ENCODE peak calls at places on chromosomes 13 and 19, in eight cellular contexts. One of them, this sample, is unnamed.
A peak's percentile ranks its signal among the peaks of the same experiment; 100 is the strongest.

GRCh38 chr13:106555631-106556328 is 12.2 kb downstream of the ARGLU1 start:
- DNase-seq in stimulated activated CD4-positive, alpha-beta T cell treated with anti-CD3 and anti-CD28 coated beads, Interleukin-12 subunit alpha, Interleukin-12 subunit beta, amount 100 ng/mL, for 4 hours: no peak
- DNase-seq in GM12891: no peak
- DNase-seq in HEK293T: no peak
- DNase-seq in glutamatergic neuron: no peak
- DNase-seq in left colon: no peak
- DNase-seq in endothelial cell: no peak
- DNase-seq in neuronal stem cell: no peak
- DNase-seq in this sample: no peak

GRCh38 chr13:44117351-44117750 is 237.6 kb downstream of the LACC1 start:
- DNase-seq in stimulated activated CD4-positive, alpha-beta T cell treated with anti-CD3 and anti-CD28 coated beads, Interleukin-12 subunit alpha, Interleukin-12 subunit beta, amount 100 ng/mL, for 4 hours: no peak
- DNase-seq in endothelial cell: no peak
- DNase-seq in GM12891: no peak
- DNase-seq in HEK293T: no peak
- DNase-seq in glutamatergic neuron: no peak
- DNase-seq in neuronal stem cell: no peak
- DNase-seq in left colon: no peak
- DNase-seq in this sample: no peak

GRCh38 chr13:105341758-105342157 is 1193.7 kb downstream of the EFNB2 start:
- DNase-seq in GM12891: no peak
- DNase-seq in left colon: no peak
- DNase-seq in neuronal stem cell: no peak
- DNase-seq in glutamatergic neuron: no peak
- DNase-seq in stimulated activated CD4-positive, alpha-beta T cell treated with anti-CD3 and anti-CD28 coated beads, Interleukin-12 subunit alpha, Interleukin-12 subunit beta, amount 100 ng/mL, for 4 hours: no peak
- DNase-seq in endothelial cell: no peak
- DNase-seq in HEK293T: no peak
- DNase-seq in this sample: no peak

GRCh38 chr13:24868874-24869273 is 104.9 kb downstream of the RNF17 start:
- DNase-seq in HEK293T: no peak
- DNase-seq in glutamatergic neuron: no peak
- DNase-seq in stimulated activated CD4-positive, alpha-beta T cell treated with anti-CD3 and anti-CD28 coated beads, Interleukin-12 subunit alpha, Interleukin-12 subunit beta, amount 100 ng/mL, for 4 hours: no peak
- DNase-seq in left colon: no peak
- DNase-seq in endothelial cell: no peak
- DNase-seq in neuronal stem cell: no peak
- DNase-seq in GM12891: no peak
- DNase-seq in this sample: no peak

GRCh38 chr19:1227655-1228054 is 10.2 kb downstream of the CBARP start:
- DNase-seq in GM12891: no peak
- DNase-seq in stimulated activated CD4-positive, alpha-beta T cell treated with anti-CD3 and anti-CD28 coated beads, Interleukin-12 subunit alpha, Interleukin-12 subunit beta, amount 100 ng/mL, for 4 hours: no peak
- DNase-seq in endothelial cell: no peak
- DNase-seq in neuronal stem cell: no peak
- DNase-seq in HEK293T: no peak
- DNase-seq in left colon: no peak
- DNase-seq in glutamatergic neuron: no peak
- DNase-seq in this sample: no peak

GRCh38 chr13:114087430-114087829 is 45.0 kb downstream of the RASA3 start:
- DNase-seq in neuronal stem cell: no peak
- DNase-seq in left colon: peak; percentile 11
- DNase-seq in endothelial cell: no peak
- DNase-seq in GM12891: no peak
- DNase-seq in glutamatergic neuron: no peak
- DNase-seq in stimulated activated CD4-positive, alpha-beta T cell treated with anti-CD3 and anti-CD28 coated beads, Interleukin-12 subunit alpha, Interleukin-12 subunit beta, amount 100 ng/mL, for 4 hours: no peak
- DNase-seq in HEK293T: no peak
- DNase-seq in this sample: no peak

GRCh38 chr13:101530293-101530692 is 77.8 kb downstream of the ITGBL1 start:
- DNase-seq in HEK293T: no peak
- DNase-seq in glutamatergic neuron: no peak
- DNase-seq in left colon: no peak
- DNase-seq in stimulated activated CD4-positive, alpha-beta T cell treated with anti-CD3 and anti-CD28 coated beads, Interleukin-12 subunit alpha, Interleukin-12 subunit beta, amount 100 ng/mL, for 4 hours: no peak
- DNase-seq in GM12891: no peak
- DNase-seq in neuronal stem cell: no peak
- DNase-seq in endothelial cell: no peak
- DNase-seq in this sample: no peak

GRCh38 chr19:54448037-54448773 is 794 bp upstream of the LENG8 start:
- DNase-seq in HEK293T: peak; percentile 43
- DNase-seq in neuronal stem cell: no peak
- DNase-seq in glutamatergic neuron: peak; percentile 79
- DNase-seq in endothelial cell: peak; percentile 70
- DNase-seq in left colon: peak; percentile 62
- DNase-seq in stimulated activated CD4-positive, alpha-beta T cell treated with anti-CD3 and anti-CD28 coated beads, Interleukin-12 subunit alpha, Interleukin-12 subunit beta, amount 100 ng/mL, for 4 hours: peak; percentile 40
- DNase-seq in GM12891: no peak
- DNase-seq in this sample: no peak

GRCh38 chr19:31423896-31424295 is 74.7 kb upstream of the TSHZ3 start:
- DNase-seq in neuronal stem cell: no peak
- DNase-seq in stimulated activated CD4-positive, alpha-beta T cell treated with anti-CD3 and anti-CD28 coated beads, Interleukin-12 subunit alpha, Interleukin-12 subunit beta, amount 100 ng/mL, for 4 hours: no peak
- DNase-seq in GM12891: no peak
- DNase-seq in left colon: no peak
- DNase-seq in glutamatergic neuron: no peak
- DNase-seq in HEK293T: no peak
- DNase-seq in endothelial cell: no peak
- DNase-seq in this sample: no peak

GRCh38 chr13:76455960-76456359 is 430.2 kb downstream of the KCTD12 start:
- DNase-seq in GM12891: no peak
- DNase-seq in glutamatergic neuron: no peak
- DNase-seq in HEK293T: no peak
- DNase-seq in left colon: no peak
- DNase-seq in stimulated activated CD4-positive, alpha-beta T cell treated with anti-CD3 and anti-CD28 coated beads, Interleukin-12 subunit alpha, Interleukin-12 subunit beta, amount 100 ng/mL, for 4 hours: no peak
- DNase-seq in neuronal stem cell: no peak
- DNase-seq in endothelial cell: no peak
- DNase-seq in this sample: no peak

GRCh38 chr13:51576754-51577153 is 7.5 kb upstream of the WDFY2 start:
- DNase-seq in GM12891: no peak
- DNase-seq in left colon: no peak
- DNase-seq in stimulated activated CD4-positive, alpha-beta T cell treated with anti-CD3 and anti-CD28 coated beads, Interleukin-12 subunit alpha, Interleukin-12 subunit beta, amount 100 ng/mL, for 4 hours: no peak
- DNase-seq in endothelial cell: no peak
- DNase-seq in glutamatergic neuron: no peak
- DNase-seq in HEK293T: no peak
- DNase-seq in neuronal stem cell: no peak
- DNase-seq in this sample: no peak

GRCh38 chr19:46861691-46862503 is 1.1 kb downstream of the ARHGAP35 start:
- DNase-seq in endothelial cell: no peak
- DNase-seq in GM12891: no peak
- DNase-seq in left colon: peak; percentile 36
- DNase-seq in neuronal stem cell: no peak
- DNase-seq in glutamatergic neuron: no peak
- DNase-seq in stimulated activated CD4-positive, alpha-beta T cell treated with anti-CD3 and anti-CD28 coated beads, Interleukin-12 subunit alpha, Interleukin-12 subunit beta, amount 100 ng/mL, for 4 hours: no peak
- DNase-seq in HEK293T: no peak
- DNase-seq in this sample: no peak

GRCh38 chr13:49836516-49836915 is 44.0 kb upstream of the KPNA3 start:
- DNase-seq in stimulated activated CD4-positive, alpha-beta T cell treated with anti-CD3 and anti-CD28 coated beads, Interleukin-12 subunit alpha, Interleukin-12 subunit beta, amount 100 ng/mL, for 4 hours: no peak
- DNase-seq in left colon: no peak
- DNase-seq in GM12891: no peak
- DNase-seq in endothelial cell: no peak
- DNase-seq in HEK293T: no peak
- DNase-seq in glutamatergic neuron: no peak
- DNase-seq in neuronal stem cell: peak; percentile 17
- DNase-seq in this sample: no peak

GRCh38 chr19:13356185-13356584 is 150.1 kb downstream of the CACNA1A start:
- DNase-seq in glutamatergic neuron: no peak
- DNase-seq in endothelial cell: no peak
- DNase-seq in HEK293T: no peak
- DNase-seq in stimulated activated CD4-positive, alpha-beta T cell treated with anti-CD3 and anti-CD28 coated beads, Interleukin-12 subunit alpha, Interleukin-12 subunit beta, amount 100 ng/mL, for 4 hours: no peak
- DNase-seq in left colon: no peak
- DNase-seq in neuronal stem cell: no peak
- DNase-seq in GM12891: no peak
- DNase-seq in this sample: no peak

GRCh38 chr13:98585946-98586345 is 9.0 kb upstream of the STK24 start:
- DNase-seq in stimulated activated CD4-positive, alpha-beta T cell treated with anti-CD3 and anti-CD28 coated beads, Interleukin-12 subunit alpha, Interleukin-12 subunit beta, amount 100 ng/mL, for 4 hours: no peak
- DNase-seq in neuronal stem cell: no peak
- DNase-seq in left colon: no peak
- DNase-seq in GM12891: no peak
- DNase-seq in glutamatergic neuron: no peak
- DNase-seq in endothelial cell: no peak
- DNase-seq in HEK293T: no peak
- DNase-seq in this sample: no peak

GRCh38 chr13:76692326-76692725 is 193.9 kb downstream of the KCTD12 start:
- DNase-seq in GM12891: no peak
- DNase-seq in HEK293T: no peak
- DNase-seq in glutamatergic neuron: no peak
- DNase-seq in stimulated activated CD4-positive, alpha-beta T cell treated with anti-CD3 and anti-CD28 coated beads, Interleukin-12 subunit alpha, Interleukin-12 subunit beta, amount 100 ng/mL, for 4 hours: no peak
- DNase-seq in neuronal stem cell: no peak
- DNase-seq in left colon: no peak
- DNase-seq in endothelial cell: no peak
- DNase-seq in this sample: no peak

GRCh38 chr13:108915634-108916497 is 286.5 kb downstream of the MYO16 start:
- DNase-seq in endothelial cell: no peak
- DNase-seq in stimulated activated CD4-positive, alpha-beta T cell treated with anti-CD3 and anti-CD28 coated beads, Interleukin-12 subunit alpha, Interleukin-12 subunit beta, amount 100 ng/mL, for 4 hours: peak; percentile 72
- DNase-seq in left colon: peak; percentile 84
- DNase-seq in glutamatergic neuron: no peak
- DNase-seq in HEK293T: peak; percentile 7
- DNase-seq in GM12891: peak; percentile 30
- DNase-seq in neuronal stem cell: no peak
- DNase-seq in this sample: peak; percentile 75

GRCh38 chr13:32453981-32454380 is 26.1 kb upstream of the N4BP2L1 start:
- DNase-seq in endothelial cell: no peak
- DNase-seq in HEK293T: no peak
- DNase-seq in GM12891: no peak
- DNase-seq in neuronal stem cell: no peak
- DNase-seq in glutamatergic neuron: no peak
- DNase-seq in left colon: no peak
- DNase-seq in stimulated activated CD4-positive, alpha-beta T cell treated with anti-CD3 and anti-CD28 coated beads, Interleukin-12 subunit alpha, Interleukin-12 subunit beta, amount 100 ng/mL, for 4 hours: no peak
- DNase-seq in this sample: no peak

GRCh38 chr19:53896682-53897081 is 12.4 kb upstream of the CACNG7 start:
- DNase-seq in stimulated activated CD4-positive, alpha-beta T cell treated with anti-CD3 and anti-CD28 coated beads, Interleukin-12 subunit alpha, Interleukin-12 subunit beta, amount 100 ng/mL, for 4 hours: no peak
- DNase-seq in neuronal stem cell: no peak
- DNase-seq in left colon: no peak
- DNase-seq in GM12891: no peak
- DNase-seq in HEK293T: no peak
- DNase-seq in endothelial cell: no peak
- DNase-seq in glutamatergic neuron: no peak
- DNase-seq in this sample: no peak

GRCh38 chr13:107713314-107713713 is 502.0 kb downstream of the LIG4 start:
- DNase-seq in HEK293T: no peak
- DNase-seq in GM12891: no peak
- DNase-seq in stimulated activated CD4-positive, alpha-beta T cell treated with anti-CD3 and anti-CD28 coated beads, Interleukin-12 subunit alpha, Interleukin-12 subunit beta, amount 100 ng/mL, for 4 hours: no peak
- DNase-seq in left colon: no peak
- DNase-seq in glutamatergic neuron: no peak
- DNase-seq in neuronal stem cell: no peak
- DNase-seq in endothelial cell: no peak
- DNase-seq in this sample: no peak

GRCh38 chr13:50843256-50844043 is at the start of gene DLEU7:
- DNase-seq in neuronal stem cell: peak; percentile 82
- DNase-seq in left colon: no peak
- DNase-seq in endothelial cell: peak; percentile 17
- DNase-seq in HEK293T: no peak
- DNase-seq in GM12891: no peak
- DNase-seq in glutamatergic neuron: peak; percentile 69
- DNase-seq in stimulated activated CD4-positive, alpha-beta T cell treated with anti-CD3 and anti-CD28 coated beads, Interleukin-12 subunit alpha, Interleukin-12 subunit beta, amount 100 ng/mL, for 4 hours: no peak
- DNase-seq in this sample: no peak

GRCh38 chr13:75050419-75051066 is 431.4 kb downstream of the TBC1D4 start:
- DNase-seq in endothelial cell: no peak
- DNase-seq in HEK293T: no peak
- DNase-seq in glutamatergic neuron: no peak
- DNase-seq in GM12891: no peak
- DNase-seq in stimulated activated CD4-positive, alpha-beta T cell treated with anti-CD3 and anti-CD28 coated beads, Interleukin-12 subunit alpha, Interleukin-12 subunit beta, amount 100 ng/mL, for 4 hours: no peak
- DNase-seq in left colon: no peak
- DNase-seq in neuronal stem cell: no peak
- DNase-seq in this sample: no peak

GRCh38 chr13:74246398-74246975 is 112.3 kb upstream of the KLF12 start:
- DNase-seq in endothelial cell: no peak
- DNase-seq in neuronal stem cell: no peak
- DNase-seq in HEK293T: no peak
- DNase-seq in glutamatergic neuron: no peak
- DNase-seq in left colon: no peak
- DNase-seq in stimulated activated CD4-positive, alpha-beta T cell treated with anti-CD3 and anti-CD28 coated beads, Interleukin-12 subunit alpha, Interleukin-12 subunit beta, amount 100 ng/mL, for 4 hours: no peak
- DNase-seq in GM12891: no peak
- DNase-seq in this sample: peak; percentile 41

GRCh38 chr13:59024434-59024833 is 1139.3 kb downstream of the DIAPH3 start:
- DNase-seq in endothelial cell: no peak
- DNase-seq in neuronal stem cell: no peak
- DNase-seq in HEK293T: no peak
- DNase-seq in left colon: no peak
- DNase-seq in GM12891: no peak
- DNase-seq in stimulated activated CD4-positive, alpha-beta T cell treated with anti-CD3 and anti-CD28 coated beads, Interleukin-12 subunit alpha, Interleukin-12 subunit beta, amount 100 ng/mL, for 4 hours: no peak
- DNase-seq in glutamatergic neuron: no peak
- DNase-seq in this sample: no peak

GRCh38 chr13:58906329-58907007 is 1257.3 kb downstream of the DIAPH3 start:
- DNase-seq in GM12891: no peak
- DNase-seq in HEK293T: no peak
- DNase-seq in endothelial cell: no peak
- DNase-seq in stimulated activated CD4-positive, alpha-beta T cell treated with anti-CD3 and anti-CD28 coated beads, Interleukin-12 subunit alpha, Interleukin-12 subunit beta, amount 100 ng/mL, for 4 hours: no peak
- DNase-seq in glutamatergic neuron: no peak
- DNase-seq in neuronal stem cell: no peak
- DNase-seq in left colon: no peak
- DNase-seq in this sample: no peak

GRCh38 chr13:80469841-80470378 is 129.0 kb upstream of the SPRY2 start:
- DNase-seq in left colon: peak; percentile 60
- DNase-seq in GM12891: no peak
- DNase-seq in glutamatergic neuron: no peak
- DNase-seq in stimulated activated CD4-positive, alpha-beta T cell treated with anti-CD3 and anti-CD28 coated beads, Interleukin-12 subunit alpha, Interleukin-12 subunit beta, amount 100 ng/mL, for 4 hours: no peak
- DNase-seq in endothelial cell: no peak
- DNase-seq in HEK293T: no peak
- DNase-seq in neuronal stem cell: no peak
- DNase-seq in this sample: no peak

GRCh38 chr19:56720281-56720680 is 48.7 kb upstream of the ZNF835 start:
- DNase-seq in stimulated activated CD4-positive, alpha-beta T cell treated with anti-CD3 and anti-CD28 coated beads, Interleukin-12 subunit alpha, Interleukin-12 subunit beta, amount 100 ng/mL, for 4 hours: no peak
- DNase-seq in left colon: no peak
- DNase-seq in glutamatergic neuron: peak; percentile 49
- DNase-seq in HEK293T: no peak
- DNase-seq in neuronal stem cell: peak; percentile 36
- DNase-seq in endothelial cell: no peak
- DNase-seq in GM12891: no peak
- DNase-seq in this sample: no peak

This sample was measured in stimulated activated naive CD8-positive, alpha-beta T cell treated with anti-CD3 and anti-CD28 coated beads, Interleukin-15, amount 100 ng/mL, for 72 hours.